ENCODE peak calls at places on chromosomes 16 and 17, in six cellular contexts. U, R, C, I, D and V are unnamed samples. For H3K4me1 and H3K27me3, the result is how much of the 10 kb centered on the place peaks cover.

GRCh38 chr16:30533146-30533522 is 1.5 kb downstream of the ZNF747 start:
- DNase-seq in C (no peak), D (no peak), U (no peak), I (no peak), R (no peak), V (peak)

GRCh38 chr17:63475491-63476412 is 1.1 kb upstream of the ACE start:
- DNase-seq in U (no peak), C (no peak), R (no peak), I (peak), D (no peak), V (no peak)

GRCh38 chr17:74612046-74612445 is 11.5 kb downstream of the CD300E start:
- DNase-seq in U (no peak), R (no peak), I (no peak), D (no peak), C (no peak), V (no peak)

GRCh38 chr16:8600144-8600856 is 10.0 kb upstream of the TMEM114 start:
- DNase-seq in I (no peak), R (no peak), C (no peak), U (no peak), D (no peak), V (no peak)

GRCh38 chr17:41734949-41735313 is 488 bp upstream of the HAP1 start:
- DNase-seq in D (no peak), I (peak), C (no peak), U (no peak), R (no peak), V (no peak)

GRCh38 chr16:88452485-88453216 is 429 bp upstream of the ZFPM1 start:
- DNase-seq in R (peak), D (peak), C (peak), U (peak), I (peak), V (peak)

GRCh38 chr17:39164675-39165143 is 1.3 kb downstream of the ARL5C start:
- DNase-seq in I (peak), D (peak), U (peak), C (peak), R (peak), V (peak)

GRCh38 chr17:20922128-20922670 is 120.6 kb downstream of the USP22 start:
- DNase-seq in I (peak), U (no peak), R (peak), D (no peak), C (peak), V (no peak)

GRCh38 chr17:62614142-62614541 is 13.3 kb upstream of the MRC2 start:
- DNase-seq in R (peak), I (peak), D (no peak), C (peak), U (no peak), V (no peak)

GRCh38 chr16:10525214-10525825 is 55.1 kb downstream of the EMP2 start:
- DNase-seq in R (no peak), I (no peak), C (no peak), D (no peak), U (no peak), V (no peak)

GRCh38 chr16:81996664-81997529 is 14.4 kb downstream of the SDR42E1 start:
- DNase-seq in R (peak), D (no peak), U (no peak), C (peak), I (peak), V (no peak)

GRCh38 chr17:77400445-77400870 is 259.7 kb downstream of the SEC14L1 start:
- DNase-seq in C (no peak), I (no peak), D (no peak), U (peak), R (no peak), V (no peak)

GRCh38 chr17:8753976-8754440 is 4.3 kb downstream of the SPDYE4 start:
- DNase-seq in D (no peak), C (peak), R (peak), I (peak), U (no peak), V (no peak)

GRCh38 chr17:43713494-43714162 is 45.0 kb downstream of the SOST start:
- DNase-seq in U (no peak), I (no peak), C (peak), D (no peak), R (peak), V (no peak)

GRCh38 chr16:67357561-67357960 is 30.9 kb downstream of the LRRC36 start:
- DNase-seq in C (no peak), I (no peak), R (no peak), D (no peak), U (no peak), V (no peak)

GRCh38 chr17:60823520-60823919 is 145.9 kb downstream of the BCAS3 start:
- DNase-seq in D (no peak), R (no peak), I (no peak), C (no peak), U (no peak), V (no peak)

GRCh38 chr16:56225013-56225742 is 33.9 kb downstream of the GNAO1 start:
- DNase-seq in U (no peak), I (no peak), R (no peak), D (no peak), C (no peak), V (no peak)
- H3K4me1 ChIP-seq in U (under half), I (under half), R (under half), D (under half), C (under half), V (under half)

DNA sequence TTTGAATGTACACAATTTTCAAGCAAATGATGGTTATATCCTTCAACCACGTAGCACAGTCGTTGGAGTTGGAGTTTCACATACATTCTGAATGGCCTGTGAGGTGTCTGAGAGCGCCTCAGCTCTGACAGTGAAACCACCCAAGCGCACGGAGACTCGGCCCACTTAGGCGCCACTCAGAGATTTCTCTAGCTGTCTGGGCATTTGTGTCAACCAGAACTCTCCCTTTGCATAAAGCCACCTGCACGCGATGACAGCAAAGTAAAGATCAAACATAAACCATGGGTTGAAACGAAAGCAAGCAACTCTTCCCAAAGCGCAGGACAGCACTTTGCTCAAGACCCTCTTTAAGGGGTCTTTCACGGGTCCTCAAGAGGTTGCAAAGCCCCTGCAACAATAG is 543 bp downstream of the SLC6A4 start:
- DNase-seq in U (no peak), R (no peak), C (no peak), I (no peak), D (no peak), V (no peak)
- H3K27me3 ChIP-seq in U (under half), R (half or more), C (under half), I (half or more), D (under half), V (under half)

DNA sequence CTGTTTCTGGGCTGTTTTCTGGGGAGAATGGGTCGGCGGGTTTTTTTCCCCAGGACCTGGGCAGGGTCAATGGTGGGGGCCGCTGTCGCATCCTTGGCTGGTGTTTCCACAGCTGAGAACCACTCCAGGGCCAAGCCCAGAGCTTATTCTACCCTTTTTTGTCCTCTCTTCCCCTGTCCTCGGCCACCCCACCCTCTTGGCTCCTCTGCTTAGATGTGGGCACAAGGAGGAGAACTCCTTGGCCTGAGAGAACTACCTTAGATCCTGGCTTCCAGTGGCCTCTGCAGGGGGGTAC is 4.0 kb downstream of the NOD2 start:
- DNase-seq in R (no peak), I (no peak), D (no peak), U (no peak), C (no peak), V (no peak)
- H3K4me3 ChIP-seq in R (peak), I (no peak), D (no peak), U (peak), C (no peak), V (peak)

GRCh38 chr16:17133851-17134250 is 336.9 kb downstream of the XYLT1 start:
- DNase-seq in C (no peak), D (no peak), U (no peak), R (no peak), I (no peak), V (no peak)

GRCh38 chr16:17130733-17131132 is 340.0 kb downstream of the XYLT1 start:
- DNase-seq in R (no peak), U (no peak), I (no peak), C (no peak), D (no peak), V (no peak)

GRCh38 chr16:17135439-17135838 is 335.3 kb downstream of the XYLT1 start:
- DNase-seq in D (no peak), C (no peak), R (no peak), U (no peak), I (no peak), V (no peak)

GRCh38 chr16:17131351-17131750 is 339.4 kb downstream of the XYLT1 start:
- DNase-seq in R (no peak), D (no peak), I (no peak), C (no peak), U (no peak), V (no peak)

GRCh38 chr16:17134586-17134985 is 336.2 kb downstream of the XYLT1 start:
- DNase-seq in D (no peak), C (no peak), U (no peak), R (no peak), I (no peak), V (no peak)
- H3K4me1 ChIP-seq in D (under half), C (under half), U (under half), R (under half), I (under half), V (under half)

GRCh38 chr17:57916925-57917858 is 38.0 kb downstream of the CUEDC1 start:
- DNase-seq in U (no peak), R (no peak), I (no peak), D (no peak), C (peak), V (no peak)
- H3K27me3 ChIP-seq in U (under half), R (under half), I (under half), D (under half), C (under half), V (under half)